ENCODE peak calls at places on chromosomes 1 and 21, in seven cellular contexts. A, Q, F, G, Z, E and S are unnamed samples.

GRCh38 chr1:61480273-61480672 is 244.7 kb downstream of the TM2D1 start:
- DNase-seq in A (no peak), Z (no peak), F (no peak), E (no peak), Q (no peak), G (no peak), S (no peak)

GRCh38 chr1:185345913-185346717 is 29.1 kb upstream of the IVNS1ABP start:
- DNase-seq in Q (no peak), E (no peak), Z (no peak), F (no peak), A (no peak), G (no peak), S (no peak)

GRCh38 chr1:193368302-193368701 is 181.9 kb upstream of the B3GALT2 start:
- DNase-seq in F (no peak), Z (no peak), A (no peak), E (no peak), G (no peak), Q (peak), S (no peak)

GRCh38 chr1:66356605-66357004 is 177.3 kb upstream of the SGIP1 start:
- DNase-seq in Z (no peak), Q (no peak), F (no peak), E (no peak), G (no peak), A (no peak), S (no peak)

GRCh38 chr21:46054447-46054846 is 43.5 kb upstream of the COL6A2 start:
- DNase-seq in Q (peak), A (no peak), F (peak), Z (no peak), E (peak), G (no peak), S (peak)

GRCh38 chr1:151157067-151157531 is 650 bp downstream of the TNFAIP8L2 start:
- DNase-seq in F (no peak), E (no peak), Z (no peak), Q (no peak), A (no peak), G (no peak), S (no peak)

GRCh38 chr1:20037877-20038276 is 32.1 kb upstream of the PLA2G5 start:
- DNase-seq in G (no peak), E (peak), Z (peak), F (no peak), Q (no peak), A (peak), S (no peak)

GRCh38 chr1:6052543-6053205 is 7.0 kb downstream of the KCNAB2 start:
- DNase-seq in F (peak), E (peak), G (peak), Z (peak), A (peak), Q (peak), S (peak)

GRCh38 chr1:208292913-208293312 is 48.7 kb upstream of the PLXNA2 start:
- DNase-seq in E (no peak), Q (no peak), F (no peak), Z (no peak), A (no peak), G (no peak), S (no peak)

GRCh38 chr1:161189036-161189435 is 9.8 kb downstream of the ADAMTS4 start:
- DNase-seq in Z (no peak), E (no peak), F (no peak), Q (no peak), A (no peak), G (no peak), S (no peak)

GRCh38 chr1:3598522-3599285 is 12.6 kb downstream of the MEGF6 start:
- DNase-seq in Z (no peak), A (no peak), Q (no peak), G (no peak), E (no peak), F (no peak), S (no peak)

GRCh38 chr1:151047925-151048644 is 534 bp downstream of the C1orf56 start:
- DNase-seq in F (peak), G (no peak), Z (peak), E (peak), A (peak), Q (peak), S (peak)

GRCh38 chr1:107762751-107763390 is 202.1 kb downstream of the VAV3 start:
- DNase-seq in Z (no peak), E (no peak), Q (no peak), G (no peak), F (no peak), A (no peak), S (no peak)

GRCh38 chr1:51877434-51878306 is 857 bp downstream of the NRDC start:
- DNase-seq in A (peak), E (peak), G (no peak), Z (peak), Q (peak), F (peak), S (peak)

GRCh38 chr1:91924146-91924545 is 25.1 kb upstream of the BRDT start:
- DNase-seq in E (peak), Z (no peak), Q (peak), A (peak), G (no peak), F (peak), S (peak)

GRCh38 chr1:203607169-203607873 is 19.3 kb upstream of the ATP2B4 start:
- DNase-seq in G (no peak), F (peak), Z (no peak), E (peak), A (peak), Q (peak), S (peak)

GRCh38 chr1:103056423-103056822 is 51.9 kb downstream of the COL11A1 start:
- DNase-seq in E (no peak), Z (no peak), A (no peak), G (no peak), Q (peak), F (peak), S (no peak)

GRCh38 chr1:234655328-234656069 is 45.5 kb upstream of the IRF2BP2 start:
- DNase-seq in G (no peak), A (peak), F (no peak), E (no peak), Q (no peak), Z (no peak), S (no peak)